ENCODE peak calls at places on chromosomes 13 and 19, in four cellular contexts. V is sigmoid colon, T is transverse colon, U is prostate gland. X is an unnamed sample.

GRCh38 chr19:47331490-47331889 is 485 bp upstream of the C5AR2 start:
- DNase-seq in T (no peak), U (no peak), V (no peak), X (no peak)

GRCh38 chr19:46009530-46010510 is 13.0 kb downstream of the PGLYRP1 start:
- DNase-seq in T (peak; percentile 69), U (peak; percentile 58), V (peak; percentile 74), X (peak; percentile 85)

GRCh38 chr13:23289917-23290357 is 109.2 kb downstream of the SGCG start:
- DNase-seq in V (no peak), U (peak; percentile 10), T (no peak), X (no peak)

GRCh38 chr13:97852181-97852874 is 101.1 kb upstream of the IPO5 start:
- DNase-seq in V (no peak), T (no peak), U (no peak), X (no peak)

GRCh38 chr19:41877916-41878905 is 1.1 kb downstream of the CD79A start:
- DNase-seq in T (peak; percentile 26), V (no peak), U (no peak), X (no peak)

GRCh38 chr13:94112227-94112626 is 367.3 kb downstream of the DCT start:
- DNase-seq in U (no peak), V (no peak), T (no peak), X (no peak)

GRCh38 chr19:51359294-51359693 is 6.9 kb downstream of the ETFB start:
- DNase-seq in T (no peak), U (no peak), V (no peak), X (no peak)

GRCh38 chr19:2766594-2767372 is 16.3 kb downstream of the SGTA start:
- DNase-seq in V (no peak), U (no peak), T (no peak), X (no peak)

GRCh38 chr13:49652691-49653305 is 24.5 kb downstream of the ARL11 start:
- DNase-seq in T (peak; percentile 32), U (peak; percentile 26), V (no peak), X (peak; percentile 85)

GRCh38 chr13:51475727-51476521 is 23.1 kb upstream of the INTS6 start:
- DNase-seq in U (no peak), V (no peak), T (no peak), X (no peak)

GRCh38 chr13:109243311-109243951 is 543.0 kb downstream of the IRS2 start:
- DNase-seq in U (no peak), T (no peak), V (no peak), X (peak; percentile 6)

GRCh38 chr19:18419195-18419698 is at the start of gene SSBP4:
- DNase-seq in U (peak; percentile 54), V (no peak), T (peak; percentile 75), X (peak; percentile 88)

GRCh38 chr13:50357586-50358118 is 342.4 kb downstream of the KCNRG start:
- DNase-seq in T (no peak), V (peak; percentile 67), U (peak; percentile 88), X (no peak)

GRCh38 chr13:28498481-28499115 is 3.7 kb upstream of the FLT1 start:
- DNase-seq in V (no peak), T (no peak), U (no peak), X (no peak)

GRCh38 chr13:94481966-94482365 is 2.5 kb upstream of the DCT start:
- DNase-seq in V (no peak), U (no peak), T (no peak), X (no peak)

GRCh38 chr13:39377699-39378098 is 225.3 kb downstream of the LHFPL6 start:
- DNase-seq in V (no peak), T (no peak), U (no peak), X (no peak)

GRCh38 chr13:44801990-44802389 is 187.3 kb downstream of the NUFIP1 start:
- DNase-seq in U (no peak), V (no peak), T (no peak), X (no peak)

GRCh38 chr19:35671818-35672217 is 5.5 kb downstream of the UPK1A start:
- DNase-seq in V (no peak), U (no peak), T (no peak), X (no peak)

GRCh38 chr19:16067205-16067938 is 8.9 kb upstream of the TPM4 start:
- DNase-seq in U (peak; percentile 94), T (peak; percentile 82), V (peak; percentile 97), X (no peak)

GRCh38 chr19:7705387-7706187 is 3.7 kb upstream of the FCER2 start:
- DNase-seq in U (peak; percentile 6), V (peak; percentile 73), T (peak; percentile 72), X (no peak)

GRCh38 chr19:31356587-31357314 is 7.5 kb upstream of the TSHZ3 start:
- DNase-seq in V (no peak), T (peak; percentile 24), U (no peak), X (peak; percentile 80)

GRCh38 chr13:78030351-78030750 is 111.7 kb upstream of the EDNRB start:
- DNase-seq in U (no peak), T (no peak), V (no peak), X (no peak)

GRCh38 chr19:12872941-12873890 is 8.0 kb downstream of the DNASE2 start:
- DNase-seq in T (peak; percentile 66), U (peak; percentile 35), V (no peak), X (peak; percentile 97)

GRCh38 chr13:63092461-63092860 is 1676.8 kb upstream of the PCDH20 start:
- DNase-seq in T (no peak), U (no peak), V (no peak), X (no peak)

GRCh38 chr13:25528266-25528665 is 156.5 kb downstream of the ATP8A2 start:
- DNase-seq in V (no peak), T (no peak), U (no peak), X (no peak)

GRCh38 chr13:110957931-110958330 is 43.1 kb upstream of the ANKRD10 start:
- DNase-seq in T (no peak), V (no peak), U (no peak), X (no peak)

GRCh38 chr13:32585625-32586021 is 629 bp upstream of the PDS5B start:
- DNase-seq in U (peak; percentile 8), V (no peak), T (no peak), X (peak; percentile 45)

GRCh38 chr19:2618611-2619010 is 83.9 kb downstream of the GNG7 start:
- DNase-seq in V (peak; percentile 80), T (peak; percentile 74), U (no peak), X (no peak)

GRCh38 chr13:98365291-98365690 is 188.2 kb upstream of the RNF113B start:
- DNase-seq in V (no peak), T (no peak), U (no peak), X (no peak)

GRCh38 chr19:9917322-9917721 is 19.0 kb downstream of the OLFM2 start:
- DNase-seq in U (peak; percentile 12), T (no peak), V (no peak), X (peak; percentile 91)

GRCh38 chr19:44809856-44810554 is 1.1 kb downstream of the BCAM start:
- DNase-seq in U (no peak), T (no peak), V (no peak), X (no peak)

GRCh38 chr19:41753936-41754529 is 1.3 kb upstream of the CEACAM6 start:
- DNase-seq in U (peak; percentile 50), T (peak; percentile 77), V (no peak), X (peak; percentile 71)

GRCh38 chr19:56269348-56269747 is 3.2 kb upstream of the EDDM13 start:
- DNase-seq in U (no peak), T (no peak), V (no peak), X (no peak)

GRCh38 chr13:112704634-112705145 is 14.9 kb downstream of the ATP11A start:
- DNase-seq in V (no peak), T (peak; percentile 4), U (no peak), X (no peak)

GRCh38 chr13:87671824-87672603 is 843 bp downstream of the SLITRK5 start:
- DNase-seq in T (peak; percentile 7), U (no peak), V (no peak), X (peak; percentile 58)

DNA sequence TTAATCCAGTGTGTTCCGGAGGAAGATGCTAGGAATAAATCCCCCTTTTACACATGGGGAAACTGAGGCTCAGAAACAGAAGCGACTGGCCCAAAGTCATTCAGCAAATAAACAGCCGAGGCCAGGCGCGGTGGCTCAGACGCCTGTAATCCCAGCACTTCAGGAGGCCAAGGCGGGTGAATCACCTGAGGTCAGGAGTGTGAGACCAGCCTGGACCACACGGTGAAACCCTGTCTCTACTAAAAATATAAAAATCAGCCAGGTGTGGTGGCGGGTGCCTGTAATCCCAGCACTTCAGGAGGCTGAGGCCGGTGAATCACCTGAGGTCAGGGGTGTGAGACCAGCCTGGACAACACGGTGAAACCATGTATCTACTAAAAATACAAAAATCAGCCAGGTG is 11.6 kb upstream of the PLIN3 start:
- DNase-seq in V (no peak), U (no peak), T (no peak), X (no peak)
- H3K4me3 ChIP-seq in V (no peak overlapping the region), U (no peak overlapping the region), T (no peak overlapping the region), X (no peak overlapping the region)

GRCh38 chr19:11034449-11035213 is 54.6 kb upstream of the LDLR start:
- DNase-seq in T (no peak), U (no peak), V (no peak), X (no peak)

GRCh38 chr19:11038511-11038910 is 50.8 kb upstream of the LDLR start:
- DNase-seq in U (no peak), V (no peak), T (no peak), X (no peak)

GRCh38 chr19:11033763-11034162 is 55.5 kb upstream of the LDLR start:
- DNase-seq in U (no peak), V (no peak), T (no peak), X (no peak)

GRCh38 chr19:11033251-11033650 is 56.0 kb upstream of the LDLR start:
- DNase-seq in V (no peak), T (no peak), U (no peak), X (no peak)

DNA sequence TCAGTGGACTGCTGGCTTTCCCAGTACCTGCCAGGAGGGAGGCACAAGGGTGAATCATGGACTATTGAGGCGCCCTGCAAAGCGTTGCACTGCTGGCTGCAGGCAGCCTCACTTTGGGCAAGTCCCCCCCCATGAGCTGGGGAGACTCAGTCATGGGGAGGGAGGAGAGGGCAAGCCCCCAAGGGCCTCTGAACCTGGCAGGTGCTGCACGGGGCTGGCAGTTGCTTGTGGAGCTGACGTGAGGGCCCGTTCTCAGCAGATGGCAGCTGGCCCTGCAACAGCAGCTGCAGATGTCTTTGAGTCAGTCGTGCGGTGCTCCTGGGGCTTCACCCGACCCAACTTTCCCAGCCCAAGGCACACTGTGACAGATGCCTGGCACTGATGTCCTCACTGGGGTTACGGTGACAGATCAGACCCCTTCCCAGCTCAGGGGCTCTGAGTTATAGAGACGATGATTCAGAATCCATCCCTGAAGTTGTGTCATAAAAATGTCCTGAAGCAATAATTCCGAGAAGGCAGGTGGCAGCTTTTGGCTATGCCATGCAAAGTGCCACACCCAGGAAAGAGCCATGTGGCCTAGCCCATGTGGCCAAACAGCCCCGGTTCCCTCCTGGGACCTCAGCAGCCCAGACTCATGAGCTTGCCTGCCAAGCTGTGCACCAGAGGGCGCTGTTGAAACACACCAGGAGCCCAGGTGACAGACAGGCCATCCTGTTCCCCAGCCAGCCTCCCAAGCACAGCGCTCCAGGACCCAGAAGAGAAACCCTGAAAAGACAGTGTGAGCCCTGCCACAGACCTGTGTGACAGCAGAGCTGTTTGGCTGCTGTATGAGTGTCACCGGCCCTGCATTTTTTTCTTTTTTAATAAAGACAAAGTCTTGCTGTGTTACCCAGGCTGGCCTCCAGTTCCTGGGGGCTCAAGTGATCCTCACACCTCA is 53.6 kb upstream of the LDLR start:
- DNase-seq in U (peak; percentile 96), T (peak; percentile 95), V (peak; percentile 96), X (peak; percentile 96)
- TF ChIP-seq POLR2AphosphoS5 in U (peak; percentile 81), T (peak; percentile 14), V (no peak), X (no peak)

GRCh38 chr19:32809754-32810153 is 59.8 kb downstream of the SLC7A9 start:
- DNase-seq in U (no peak), T (no peak), V (no peak), X (no peak)
- H3K4me3 ChIP-seq in U (no peak overlapping the region), T (no peak overlapping the region), V (no peak overlapping the region), X (no peak overlapping the region)

GRCh38 chr19:28416245-28416644 is 796.7 kb downstream of the UQCRFS1 start:
- DNase-seq in T (no peak), V (no peak), U (no peak), X (no peak)
- TF ChIP-seq POLR2AphosphoS5 in T (no peak), V (no peak), U (no peak), X (no peak)

GRCh38 chr19:831407-832369 is 4.1 kb downstream of the AZU1 start:
- DNase-seq in T (no peak), U (no peak), V (no peak), X (no peak)
- H3K4me3 ChIP-seq in T (no peak overlapping the region), U (no peak overlapping the region), V (no peak overlapping the region), X (no peak overlapping the region)

X was measured in GM23338.